ENCODE peak calls at places on chromosome 16, in five cellular contexts. One of them, this sample, is unnamed.

GRCh38 chr16:67311607-67312449 is 14.7 kb downstream of the KCTD19 start:
- DNase-seq in NT2/D1: no peak
- DNase-seq in H1: no peak
- DNase-seq in HepG2: peak; percentile 28
- DNase-seq in GM12878: peak; percentile 93
- DNase-seq in this sample: peak; percentile 18

GRCh38 chr16:11367483-11367906 is 22.2 kb downstream of the RMI2 start:
- DNase-seq in NT2/D1: no peak
- DNase-seq in H1: no peak
- DNase-seq in HepG2: no peak
- DNase-seq in GM12878: no peak
- DNase-seq in this sample: no peak

GRCh38 chr16:9966569-9967157 is 215.6 kb downstream of the GRIN2A start:
- DNase-seq in NT2/D1: no peak
- DNase-seq in H1: no peak
- DNase-seq in HepG2: peak; percentile 21
- DNase-seq in GM12878: peak; percentile 86
- DNase-seq in this sample: no peak

GRCh38 chr16:67862623-67863583 is 9.9 kb upstream of the EDC4 start:
- DNase-seq in NT2/D1: no peak
- DNase-seq in H1: no peak
- DNase-seq in HepG2: no peak
- DNase-seq in GM12878: no peak
- DNase-seq in this sample: no peak

GRCh38 chr16:27181020-27181419 is 22.3 kb upstream of the KDM8 start:
- DNase-seq in NT2/D1: no peak
- DNase-seq in H1: no peak
- DNase-seq in HepG2: no peak
- DNase-seq in GM12878: no peak
- DNase-seq in this sample: peak; percentile 19

GRCh38 chr16:71637398-71637797 is 11.4 kb downstream of the MARVELD3 start:
- DNase-seq in NT2/D1: peak; percentile 88
- DNase-seq in H1: no peak
- DNase-seq in HepG2: no peak
- DNase-seq in GM12878: no peak
- DNase-seq in this sample: peak; percentile 46

GRCh38 chr16:67346328-67346727 is 19.7 kb downstream of the LRRC36 start:
- DNase-seq in NT2/D1: no peak
- DNase-seq in H1: no peak
- DNase-seq in HepG2: no peak
- DNase-seq in GM12878: no peak
- DNase-seq in this sample: no peak

GRCh38 chr16:29653436-29653835 is 9.6 kb upstream of the SPN start:
- DNase-seq in NT2/D1: no peak
- DNase-seq in H1: no peak
- DNase-seq in HepG2: no peak
- DNase-seq in GM12878: no peak
- DNase-seq in this sample: no peak

GRCh38 chr16:53457670-53458069 is 23.4 kb downstream of the RBL2 start:
- DNase-seq in NT2/D1: no peak
- DNase-seq in H1: no peak
- DNase-seq in HepG2: no peak
- DNase-seq in GM12878: peak; percentile 92
- DNase-seq in this sample: no peak

GRCh38 chr16:49936791-49937190 is 80.9 kb upstream of the ZNF423 start:
- DNase-seq in NT2/D1: no peak
- DNase-seq in H1: no peak
- DNase-seq in HepG2: no peak
- DNase-seq in GM12878: no peak
- DNase-seq in this sample: no peak

GRCh38 chr16:28985206-28985605 is 354 bp downstream of the LAT start:
- DNase-seq in NT2/D1: no peak
- DNase-seq in H1: no peak
- DNase-seq in HepG2: no peak
- DNase-seq in GM12878: no peak
- DNase-seq in this sample: no peak

GRCh38 chr16:56923481-56923880 is 8.5 kb upstream of the HERPUD1 start:
- DNase-seq in NT2/D1: no peak
- DNase-seq in H1: no peak
- DNase-seq in HepG2: no peak
- DNase-seq in GM12878: no peak
- DNase-seq in this sample: no peak
- TF ChIP-seq SUZ12 in NT2/D1: no peak
- TF ChIP-seq SUZ12 in H1: no peak
- TF ChIP-seq SUZ12 in HepG2: no peak
- TF ChIP-seq SUZ12 in GM12878: no peak
- TF ChIP-seq SUZ12 in this sample: no peak

DNA sequence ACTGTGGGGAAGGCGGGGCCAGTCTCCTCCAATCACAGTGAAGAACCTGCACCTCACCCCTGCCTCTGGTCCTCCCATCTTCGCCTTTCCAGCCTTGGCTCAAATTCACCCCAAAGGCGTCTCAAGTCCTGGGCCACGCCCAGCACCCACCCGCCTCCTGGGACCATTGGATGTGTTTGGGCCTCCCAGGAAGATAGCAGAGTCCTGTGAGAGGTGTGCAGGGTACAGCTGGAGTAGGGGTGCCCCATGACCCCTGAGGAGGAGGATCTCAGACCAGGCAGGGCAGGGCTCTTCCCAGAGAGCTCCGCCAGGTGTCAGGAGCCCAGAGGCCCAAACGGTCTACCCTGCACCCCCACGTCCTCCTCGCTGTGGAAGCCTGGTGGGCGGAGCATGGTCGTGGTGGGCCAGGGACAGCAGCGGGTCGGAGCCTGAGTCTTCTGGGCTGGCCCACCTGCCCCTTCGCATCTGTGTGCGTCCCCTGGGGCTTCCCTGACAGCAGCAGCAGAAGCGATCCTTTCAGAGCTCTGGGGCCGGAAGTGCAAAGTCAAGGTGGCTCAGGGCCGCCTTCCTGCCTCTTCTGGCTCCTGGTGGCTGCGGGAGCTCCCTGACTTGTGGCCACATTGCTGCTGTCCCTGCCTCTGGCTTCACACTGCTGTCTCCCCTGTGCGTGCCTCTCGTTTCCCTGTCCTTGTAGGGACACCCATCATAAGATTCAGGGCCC is 34.9 kb upstream of the ZNF469 start:
- DNase-seq in NT2/D1: no peak
- DNase-seq in H1: no peak
- DNase-seq in HepG2: no peak
- DNase-seq in GM12878: no peak
- DNase-seq in this sample: no peak
- TF ChIP-seq SUZ12 in NT2/D1: no peak
- TF ChIP-seq SUZ12 in H1: no peak
- TF ChIP-seq SUZ12 in HepG2: no peak
- TF ChIP-seq SUZ12 in GM12878: no peak
- TF ChIP-seq SUZ12 in this sample: no peak

GRCh38 chr16:79284760-79285159 is 315.8 kb downstream of the MAF start:
- DNase-seq in NT2/D1: no peak
- DNase-seq in H1: no peak
- DNase-seq in HepG2: no peak
- DNase-seq in GM12878: no peak
- DNase-seq in this sample: no peak

GRCh38 chr16:79278506-79278905 is 322.0 kb downstream of the MAF start:
- DNase-seq in NT2/D1: no peak
- DNase-seq in H1: no peak
- DNase-seq in HepG2: no peak
- DNase-seq in GM12878: no peak
- DNase-seq in this sample: no peak

GRCh38 chr16:79283578-79283977 is 317.0 kb downstream of the MAF start:
- DNase-seq in NT2/D1: no peak
- DNase-seq in H1: no peak
- DNase-seq in HepG2: no peak
- DNase-seq in GM12878: no peak
- DNase-seq in this sample: no peak

GRCh38 chr16:79286646-79287423 is 313.7 kb downstream of the MAF start:
- DNase-seq in NT2/D1: no peak
- DNase-seq in H1: no peak
- DNase-seq in HepG2: no peak
- DNase-seq in GM12878: peak; percentile 49
- DNase-seq in this sample: no peak

GRCh38 chr16:79282806-79283205 is 317.7 kb downstream of the MAF start:
- DNase-seq in NT2/D1: no peak
- DNase-seq in H1: no peak
- DNase-seq in HepG2: no peak
- DNase-seq in GM12878: no peak
- DNase-seq in this sample: no peak
- TF ChIP-seq SUZ12 in NT2/D1: no peak
- TF ChIP-seq SUZ12 in H1: no peak
- TF ChIP-seq SUZ12 in HepG2: no peak
- TF ChIP-seq SUZ12 in GM12878: no peak
- TF ChIP-seq SUZ12 in this sample: no peak

DNA sequence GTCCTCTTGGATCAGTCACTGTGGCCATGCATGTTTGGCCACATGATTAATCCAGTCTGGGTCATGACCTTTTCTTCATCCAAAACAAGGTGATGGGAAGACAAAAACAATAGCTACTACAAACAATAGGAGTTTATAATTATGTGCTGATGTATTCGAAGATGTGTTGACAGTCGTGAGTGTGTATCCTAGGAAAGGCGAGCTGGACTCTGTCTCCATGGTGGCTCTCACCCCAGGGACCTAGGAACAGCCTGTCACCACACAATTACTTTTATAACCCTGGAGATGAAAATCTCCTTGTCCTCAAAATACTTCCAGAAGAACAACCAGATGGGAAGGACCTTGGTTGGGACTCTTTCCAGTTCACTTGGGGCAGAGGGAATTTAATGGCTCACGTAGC is 9.8 kb upstream of the PLK1 start:
- DNase-seq in NT2/D1: no peak
- DNase-seq in H1: no peak
- DNase-seq in HepG2: no peak
- DNase-seq in GM12878: no peak
- DNase-seq in this sample: no peak
- TF ChIP-seq SUZ12 in NT2/D1: no peak
- TF ChIP-seq SUZ12 in H1: no peak
- TF ChIP-seq SUZ12 in HepG2: no peak
- TF ChIP-seq SUZ12 in GM12878: no peak
- TF ChIP-seq SUZ12 in this sample: no peak

GRCh38 chr16:82864332-82865040 is 237.7 kb downstream of the CDH13 start:
- DNase-seq in NT2/D1: no peak
- DNase-seq in H1: no peak
- DNase-seq in HepG2: no peak
- DNase-seq in GM12878: no peak
- DNase-seq in this sample: no peak
- TF ChIP-seq SUZ12 in NT2/D1: no peak
- TF ChIP-seq SUZ12 in H1: no peak
- TF ChIP-seq SUZ12 in HepG2: no peak
- TF ChIP-seq SUZ12 in GM12878: no peak
- TF ChIP-seq SUZ12 in this sample: no peak